ENCODE peak calls at places on chromosomes 5 and 9, in ten cellular contexts. T, O, I, S, P, B, H, U, E and N are unnamed samples.

GRCh38 chr5:89849819-89850515 is 559.6 kb downstream of the CETN3 start:
- DNase-seq in T (no peak), O (no peak), I (no peak), S (no peak), P (no peak), B (no peak), H (no peak), U (no peak), E (no peak), N (no peak)

GRCh38 chr9:137107312-137107921 is 7.1 kb downstream of the DPP7 start:
- DNase-seq in T (no peak), O (no peak), I (no peak), S (no peak), P (no peak), B (no peak), H (no peak), U (no peak), E (no peak), N (no peak)

GRCh38 chr9:96619491-96620154 is at the start of gene CDC14B:
- DNase-seq in T (peak; percentile 78), O (peak; percentile 89), I (peak; percentile 51), S (peak; percentile 91), P (peak; percentile 43), B (peak; percentile 94), H (peak; percentile 81), U (peak; percentile 90), E (peak; percentile 95), N (peak; percentile 91)

GRCh38 chr9:117644607-117645244 is 59.5 kb upstream of the TLR4 start:
- DNase-seq in T (peak; percentile 64), O (peak; percentile 80), I (no peak), S (peak; percentile 75), P (peak; percentile 52), B (peak; percentile 60), H (peak; percentile 68), U (peak; percentile 58), E (peak; percentile 72), N (peak; percentile 77)

GRCh38 chr5:68313336-68313735 is 97.8 kb downstream of the PIK3R1 start:
- DNase-seq in T (no peak), O (no peak), I (no peak), S (no peak), P (no peak), B (peak; percentile 63), H (no peak), U (no peak), E (no peak), N (no peak)

GRCh38 chr5:126544087-126544740 is 50.8 kb downstream of the ALDH7A1 start:
- DNase-seq in T (no peak), O (peak; percentile 68), I (no peak), S (no peak), P (no peak), B (peak; percentile 34), H (peak; percentile 52), U (peak; percentile 30), E (no peak), N (no peak)

GRCh38 chr5:79872309-79872708 is 118.8 kb downstream of the MTX3 start:
- DNase-seq in T (no peak), O (peak; percentile 5), I (no peak), S (no peak), P (peak; percentile 6), B (no peak), H (no peak), U (no peak), E (no peak), N (no peak)

GRCh38 chr9:133998915-133999580 is 6.9 kb upstream of the VAV2 start:
- DNase-seq in T (no peak), O (no peak), I (no peak), S (no peak), P (no peak), B (no peak), H (no peak), U (peak; percentile 50), E (no peak), N (no peak)

GRCh38 chr5:130052752-130053151 is 148.5 kb downstream of the CHSY3 start:
- DNase-seq in T (no peak), O (no peak), I (no peak), S (no peak), P (no peak), B (no peak), H (no peak), U (no peak), E (no peak), N (no peak)

GRCh38 chr5:163809480-163809879 is 304.1 kb downstream of the MAT2B start:
- DNase-seq in T (no peak), O (no peak), I (no peak), S (no peak), P (no peak), B (no peak), H (no peak), U (no peak), E (no peak), N (no peak)

GRCh38 chr9:137721479-137721878 is 102.7 kb downstream of the EHMT1 start:
- DNase-seq in T (no peak), O (no peak), I (no peak), S (no peak), P (no peak), B (no peak), H (peak; percentile 56), U (no peak), E (no peak), N (no peak)

GRCh38 chr5:88376728-88377127 is 108.1 kb upstream of the TMEM161B start:
- DNase-seq in T (no peak), O (no peak), I (no peak), S (no peak), P (no peak), B (no peak), H (no peak), U (no peak), E (no peak), N (no peak)

GRCh38 chr5:151628112-151628823 is 37.1 kb upstream of the FAT2 start:
- DNase-seq in T (no peak), O (peak; percentile 48), I (no peak), S (no peak), P (no peak), B (peak; percentile 32), H (no peak), U (no peak), E (no peak), N (no peak)

GRCh38 chr5:3333836-3334235 is 261.8 kb upstream of the IRX1 start:
- DNase-seq in T (no peak), O (no peak), I (no peak), S (no peak), P (no peak), B (no peak), H (no peak), U (no peak), E (no peak), N (no peak)

GRCh38 chr9:6417186-6417585 is 4.2 kb downstream of the UHRF2 start:
- DNase-seq in T (no peak), O (no peak), I (no peak), S (no peak), P (no peak), B (peak; percentile 25), H (no peak), U (no peak), E (no peak), N (no peak)

GRCh38 chr5:143569722-143570567 is 166.5 kb upstream of the NR3C1 start:
- DNase-seq in T (no peak), O (no peak), I (no peak), S (no peak), P (no peak), B (no peak), H (no peak), U (no peak), E (no peak), N (no peak)

GRCh38 chr5:172410160-172410559 is 44.2 kb downstream of the SH3PXD2B start:
- DNase-seq in T (no peak), O (no peak), I (no peak), S (no peak), P (no peak), B (peak; percentile 96), H (peak; percentile 42), U (no peak), E (no peak), N (no peak)

GRCh38 chr5:139126711-139127111 is 71.5 kb downstream of the SIL1 start:
- DNase-seq in T (no peak), O (no peak), I (no peak), S (no peak), P (no peak), B (no peak), H (no peak), U (no peak), E (peak; percentile 43), N (no peak)

GRCh38 chr5:108367679-108368334 is 14.1 kb downstream of the FBXL17 start:
- DNase-seq in T (no peak), O (no peak), I (no peak), S (no peak), P (no peak), B (no peak), H (no peak), U (no peak), E (no peak), N (peak; percentile 46)

GRCh38 chr9:111974092-111974681 is 77.6 kb downstream of the UGCG start:
- DNase-seq in T (peak; percentile 46), O (no peak), I (no peak), S (no peak), P (no peak), B (peak; percentile 82), H (no peak), U (peak; percentile 46), E (no peak), N (peak; percentile 96)

GRCh38 chr5:139633295-139634027 is 14.7 kb upstream of the CXXC5 start:
- DNase-seq in T (peak; percentile 78), O (peak; percentile 78), I (no peak), S (no peak), P (no peak), B (peak; percentile 70), H (peak; percentile 77), U (peak; percentile 78), E (peak; percentile 67), N (peak; percentile 78)

GRCh38 chr5:32443145-32443540 is 1.4 kb downstream of the ZFR start:
- DNase-seq in T (no peak), O (no peak), I (no peak), S (no peak), P (no peak), B (peak; percentile 43), H (peak; percentile 68), U (peak; percentile 41), E (no peak), N (peak; percentile 31)

GRCh38 chr5:75831561-75831960 is 114.3 kb upstream of the POC5 start:
- DNase-seq in T (no peak), O (no peak), I (no peak), S (no peak), P (no peak), B (no peak), H (no peak), U (no peak), E (no peak), N (no peak)

GRCh38 chr9:117771162-117771561 is 67.0 kb downstream of the TLR4 start:
- DNase-seq in T (no peak), O (no peak), I (no peak), S (no peak), P (no peak), B (no peak), H (no peak), U (no peak), E (no peak), N (peak; percentile 8)

GRCh38 chr5:134101686-134102439 is 12.6 kb upstream of the TCF7 start:
- DNase-seq in T (no peak), O (peak; percentile 60), I (no peak), S (peak; percentile 60), P (no peak), B (peak; percentile 28), H (peak; percentile 88), U (peak; percentile 81), E (no peak), N (no peak)

GRCh38 chr9:135523521-135524129 is 2.4 kb downstream of the LCN1 start:
- DNase-seq in T (no peak), O (no peak), I (no peak), S (no peak), P (no peak), B (no peak), H (no peak), U (no peak), E (no peak), N (no peak)

GRCh38 chr9:126439402-126439765 is 112.8 kb downstream of the MVB12B start:
- DNase-seq in T (no peak), O (no peak), I (no peak), S (no peak), P (no peak), B (peak; percentile 80), H (no peak), U (peak; percentile 63), E (no peak), N (no peak)

GRCh38 chr5:79886940-79887339 is 104.1 kb downstream of the MTX3 start:
- DNase-seq in T (peak; percentile 77), O (no peak), I (no peak), S (no peak), P (no peak), B (no peak), H (no peak), U (no peak), E (no peak), N (peak; percentile 51)